ENCODE peak calls at places on chromosomes 5 and 9, in eight cellular contexts. H is tibial artery, T is fibroblast of mammary gland, U is mammary epithelial cell, K is GM12878, Y is GM23338, D is prostate gland, M is neural crest cell. E is an unnamed sample.
A peak's percentile ranks its signal among the peaks of the same experiment; 100 is the strongest.

GRCh38 chr9:31799953-31800609 is 584.4 kb upstream of the ACO1 start:
- DNase-seq in H (no peak), T (peak; percentile 2), U (peak; percentile 41), K (peak; percentile 4), Y (peak; percentile 82), D (no peak), M (no peak), E (peak; percentile 2)

GRCh38 chr5:40841068-40841805 is at the start of gene CARD6:
- DNase-seq in H (no peak), T (peak; percentile 60), U (no peak), K (no peak), Y (no peak), D (no peak), M (no peak), E (peak; percentile 79)

GRCh38 chr5:11234501-11234911 is 473.5 kb upstream of the DAP start:
- DNase-seq in H (no peak), T (no peak), U (no peak), K (no peak), Y (no peak), D (no peak), M (no peak), E (no peak)

GRCh38 chr9:33748633-33749304 is 46.6 kb upstream of the PRSS3 start:
- DNase-seq in H (no peak), T (no peak), U (no peak), K (no peak), Y (no peak), D (no peak), M (no peak), E (no peak)

GRCh38 chr5:1732238-1732880 is 67.3 kb downstream of the MRPL36 start:
- DNase-seq in H (peak; percentile 15), T (no peak), U (no peak), K (no peak), Y (no peak), D (peak; percentile 4), M (no peak), E (peak; percentile 12)

GRCh38 chr9:3271581-3271980 is 254.2 kb downstream of the RFX3 start:
- DNase-seq in H (no peak), T (no peak), U (no peak), K (no peak), Y (peak; percentile 9), D (no peak), M (no peak), E (no peak)

GRCh38 chr5:139246394-139246793 is 47.1 kb upstream of the MATR3 start:
- DNase-seq in H (no peak), T (peak; percentile 52), U (peak; percentile 48), K (no peak), Y (peak; percentile 33), D (no peak), M (no peak), E (peak; percentile 11)

GRCh38 chr5:59745422-59745863 is 148.1 kb downstream of the PDE4D start:
- DNase-seq in H (peak; percentile 56), T (peak; percentile 97), U (peak; percentile 74), K (no peak), Y (no peak), D (peak; percentile 63), M (no peak), E (peak; percentile 43)

GRCh38 chr5:68379275-68380026 is 163.9 kb downstream of the PIK3R1 start:
- DNase-seq in H (peak; percentile 68), T (no peak), U (no peak), K (no peak), Y (no peak), D (peak; percentile 47), M (no peak), E (no peak)

DNA sequence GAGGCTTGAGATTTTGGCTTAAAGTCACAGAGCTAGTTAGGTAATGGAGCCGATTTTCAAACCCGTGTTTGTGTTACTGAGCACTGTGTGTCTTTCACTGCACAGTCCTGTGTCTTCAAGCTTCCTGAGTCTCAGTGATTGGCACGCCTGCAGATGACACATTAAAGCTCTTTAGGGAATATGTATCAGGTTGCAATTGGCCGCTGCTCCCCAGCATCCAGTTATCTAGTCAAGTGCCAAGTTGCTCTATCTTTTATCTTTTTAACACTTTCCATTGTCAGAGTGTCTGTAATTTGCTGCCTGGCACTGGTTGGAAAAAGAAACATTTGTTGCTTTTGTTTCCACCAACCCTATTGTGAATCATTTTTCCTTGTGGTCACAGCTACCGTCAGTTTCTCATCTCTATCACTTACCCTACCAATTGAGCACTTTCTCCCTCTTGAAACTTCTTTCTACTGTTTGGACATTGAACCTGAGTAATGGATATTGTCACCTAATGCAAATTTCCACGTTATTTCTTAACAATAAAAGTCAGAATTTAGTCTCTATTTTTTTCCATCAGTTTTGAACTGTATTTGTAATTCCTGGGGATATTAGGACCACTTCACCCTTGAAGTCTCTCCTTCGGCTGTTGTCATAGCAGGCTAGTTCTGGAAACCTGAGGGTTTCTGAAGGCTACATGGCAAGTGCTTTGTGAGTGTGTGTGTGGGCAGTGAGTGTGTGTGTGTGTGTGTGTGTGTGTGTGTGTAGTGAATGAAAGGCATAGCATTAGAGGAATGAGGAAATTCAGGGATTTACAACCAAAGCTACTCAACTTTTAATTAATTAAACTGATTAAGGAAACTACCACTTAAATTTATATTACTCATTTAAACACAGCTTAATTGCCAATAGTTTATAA is 274.3 kb downstream of the ISL1 start:
- DNase-seq in H (no peak), T (no peak), U (peak; percentile 12), K (no peak), Y (no peak), D (no peak), M (no peak), E (no peak)
- TF ChIP-seq CTCF in H (no peak), T (no peak), U (no peak), K (no peak), Y (no peak), D (no peak), M (no peak), E (no peak)

GRCh38 chr9:119086590-119086989 is 282.6 kb downstream of the BRINP1 start:
- DNase-seq in H (no peak), T (no peak), U (no peak), K (no peak), Y (peak; percentile 75), D (no peak), M (no peak), E (no peak)
- TF ChIP-seq CTCF in H (no peak), T (no peak), U (no peak), K (no peak), Y (no peak), D (no peak), M (no peak), E (no peak)

GRCh38 chr5:159531554-159532105 is 201.3 kb upstream of the IL12B start:
- DNase-seq in H (no peak), T (no peak), U (no peak), K (no peak), Y (no peak), D (no peak), M (no peak), E (no peak)
- TF ChIP-seq CTCF in H (peak; percentile 22), T (peak; percentile 34), U (peak; percentile 30), K (no peak), Y (no peak), D (no peak), M (peak; percentile 22), E (peak; percentile 42)

GRCh38 chr5:84382363-84383295 is 2.1 kb downstream of the EDIL3 start:
- DNase-seq in H (peak; percentile 41), T (peak; percentile 11), U (peak; percentile 66), K (no peak), Y (peak; percentile 86), D (peak; percentile 26), M (peak; percentile 24), E (no peak)

GRCh38 chr5:84381501-84382362 is 2.9 kb downstream of the EDIL3 start:
- DNase-seq in H (peak; percentile 28), T (no peak), U (peak; percentile 12), K (no peak), Y (no peak), D (no peak), M (no peak), E (no peak)

GRCh38 chr5:84378961-84379360 is 5.7 kb downstream of the EDIL3 start:
- DNase-seq in H (no peak), T (no peak), U (no peak), K (no peak), Y (no peak), D (no peak), M (no peak), E (no peak)

GRCh38 chr5:84378420-84378819 is 6.3 kb downstream of the EDIL3 start:
- DNase-seq in H (no peak), T (peak; percentile 38), U (no peak), K (no peak), Y (no peak), D (no peak), M (no peak), E (no peak)

GRCh38 chr5:84379749-84380148 is 4.9 kb downstream of the EDIL3 start:
- DNase-seq in H (no peak), T (no peak), U (no peak), K (no peak), Y (no peak), D (no peak), M (no peak), E (no peak)
- TF ChIP-seq CTCF in H (peak; percentile 29), T (no peak), U (peak; percentile 8), K (no peak), Y (peak; percentile 32), D (no peak), M (no peak), E (no peak)

GRCh38 chr5:77241444-77241843 is 31.0 kb downstream of the PDE8B start:
- DNase-seq in H (no peak), T (no peak), U (no peak), K (no peak), Y (no peak), D (no peak), M (no peak), E (no peak)

GRCh38 chr5:77235881-77236560 is 25.5 kb downstream of the PDE8B start:
- DNase-seq in H (no peak), T (no peak), U (no peak), K (no peak), Y (no peak), D (no peak), M (no peak), E (no peak)

DNA sequence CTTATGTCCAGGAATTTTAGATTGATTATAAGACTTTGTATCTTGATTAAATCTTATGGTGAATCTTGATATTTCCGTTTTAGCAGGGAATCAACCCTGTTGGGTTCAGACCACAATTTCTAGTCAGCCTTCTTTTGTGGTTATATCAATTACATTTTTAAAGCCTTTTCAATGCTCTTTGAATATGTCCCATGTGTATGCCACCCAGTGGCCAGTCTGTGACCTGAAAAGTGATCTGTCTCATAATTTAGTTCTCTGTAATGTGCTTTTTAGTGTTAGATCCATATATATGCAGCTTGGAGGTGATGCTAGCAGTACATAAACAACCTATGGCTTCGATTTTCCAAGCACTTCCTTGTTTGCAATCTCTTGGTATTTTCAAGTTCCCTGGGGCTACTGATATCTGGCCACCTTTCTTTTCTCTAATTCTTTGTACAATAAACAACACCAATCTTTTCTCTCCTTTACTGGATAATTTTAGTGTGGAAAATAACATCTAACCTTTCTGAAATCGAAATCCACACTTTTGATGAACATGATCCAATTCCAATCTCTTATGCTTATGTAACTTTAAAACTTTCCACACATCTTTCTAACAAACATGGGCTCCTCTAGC is 28.8 kb downstream of the PDE8B start:
- DNase-seq in H (no peak), T (peak; percentile 26), U (peak; percentile 9), K (no peak), Y (peak; percentile 19), D (no peak), M (no peak), E (no peak)
- TF ChIP-seq CTCF in H (peak; percentile 19), T (peak; percentile 35), U (peak; percentile 48), K (peak; percentile 34), Y (peak; percentile 44), D (no peak), M (peak; percentile 52), E (peak; percentile 68)